ENCODE peak calls at places on chromosome 2, in nine cellular contexts. P is fibroblast of pulmonary artery; O is Calu3; X is adrenal gland; H is astrocyte of the spinal cord; F is A549; S is esophagus squamous epithelium; I is mesothelial cell of epicardium; G is CD8-positive, alpha-beta T cell. B is an unnamed sample.

GRCh38 chr2:118474151-118474561 is 373.3 kb downstream of the EN1 start:
- DNase-seq in P (no peak), I (no peak), F (no peak), X (no peak), O (no peak), S (no peak), H (no peak), G (no peak), B (no peak)

GRCh38 chr2:151525872-151526271 is 116.2 kb downstream of the RIF1 start:
- DNase-seq in F (no peak), S (no peak), H (no peak), X (no peak), I (no peak), O (no peak), G (no peak), P (no peak), B (no peak)

GRCh38 chr2:176639016-176639343 is 369.7 kb downstream of the MTX2 start:
- DNase-seq in H (no peak), F (no peak), O (no peak), I (no peak), S (no peak), X (no peak), G (no peak), P (no peak), B (no peak)

GRCh38 chr2:45780541-45781463 is 129.3 kb downstream of the PRKCE start:
- DNase-seq in F (no peak), G (no peak), H (no peak), S (no peak), O (no peak), P (no peak), I (no peak), X (no peak), B (no peak)

GRCh38 chr2:168181825-168182224 is 65.6 kb downstream of the STK39 start:
- DNase-seq in I (no peak), X (no peak), O (no peak), F (no peak), P (no peak), S (no peak), G (no peak), H (no peak), B (no peak)

GRCh38 chr2:241010531-241011295 is 12.3 kb downstream of the SNED1 start:
- DNase-seq in P (no peak), I (no peak), X (no peak), O (no peak), F (no peak), S (no peak), G (no peak), H (no peak), B (no peak)

GRCh38 chr2:99488999-99489757 is 639 bp downstream of the REV1 start:
- DNase-seq in F (peak), S (no peak), H (peak), G (peak), O (peak), I (peak), X (peak), P (peak), B (peak)

GRCh38 chr2:44087037-44087713 is 81.5 kb upstream of the PPM1B start:
- DNase-seq in X (peak), O (peak), P (peak), G (peak), H (peak), I (peak), S (peak), F (peak), B (peak)

GRCh38 chr2:197777823-197778407 is 7.2 kb downstream of the BOLL start:
- DNase-seq in H (peak), G (no peak), S (no peak), I (no peak), P (peak), O (peak), X (no peak), F (peak), B (peak)

GRCh38 chr2:237156131-237156856 is 70.6 kb downstream of the COPS8 start:
- DNase-seq in F (no peak), S (no peak), I (no peak), G (no peak), P (peak), H (peak), O (no peak), X (peak), B (peak)

GRCh38 chr2:66565291-66565690 is 130.4 kb downstream of the MEIS1 start:
- DNase-seq in O (no peak), I (no peak), P (no peak), S (no peak), F (no peak), H (no peak), G (no peak), X (no peak), B (no peak)

DNA sequence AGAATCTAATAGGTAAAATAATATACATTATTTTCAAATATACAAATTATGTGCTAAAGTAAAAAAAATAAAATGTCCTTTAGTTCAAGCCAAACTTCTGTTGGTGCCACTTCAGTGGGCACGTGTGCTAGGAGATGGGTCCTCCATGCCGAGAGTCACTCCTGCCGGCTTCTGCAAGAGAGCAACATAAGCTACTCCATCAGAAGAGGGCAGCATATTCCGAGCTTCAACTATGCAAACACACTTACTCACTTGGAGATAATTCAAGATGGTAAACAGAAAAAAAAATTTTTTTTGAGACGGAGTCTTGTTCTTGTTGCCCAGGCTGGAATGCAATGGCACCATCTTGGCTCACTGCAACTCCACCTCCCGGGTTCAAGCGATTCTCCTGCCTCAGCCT is 24.4 kb downstream of the CNOT11 start:
- DNase-seq in S (no peak), G (no peak), H (peak), I (no peak), O (peak), X (no peak), P (peak), F (peak), B (peak)
- TF ChIP-seq CTCF in S (peak), G (no peak), H (peak), I (no peak), O (no peak), X (no peak), P (no peak), F (peak), B (no peak)

GRCh38 chr2:62704654-62705006 is 883 bp upstream of the EHBP1 start:
- DNase-seq in P (no peak), I (no peak), O (no peak), H (no peak), S (no peak), X (no peak), G (no peak), F (no peak), B (no peak)

GRCh38 chr2:62706721-62707516 is 1.4 kb downstream of the EHBP1 start:
- DNase-seq in H (no peak), F (no peak), S (no peak), O (no peak), I (no peak), G (no peak), P (no peak), X (no peak), B (no peak)

GRCh38 chr2:62708751-62709150 is 3.2 kb downstream of the EHBP1 start:
- DNase-seq in I (no peak), H (no peak), O (no peak), X (no peak), S (no peak), F (no peak), P (no peak), G (no peak), B (no peak)

GRCh38 chr2:62705007-62705829 is at the start of gene EHBP1:
- DNase-seq in H (peak), G (peak), F (peak), S (peak), O (peak), I (peak), P (peak), X (peak), B (peak)

DNA sequence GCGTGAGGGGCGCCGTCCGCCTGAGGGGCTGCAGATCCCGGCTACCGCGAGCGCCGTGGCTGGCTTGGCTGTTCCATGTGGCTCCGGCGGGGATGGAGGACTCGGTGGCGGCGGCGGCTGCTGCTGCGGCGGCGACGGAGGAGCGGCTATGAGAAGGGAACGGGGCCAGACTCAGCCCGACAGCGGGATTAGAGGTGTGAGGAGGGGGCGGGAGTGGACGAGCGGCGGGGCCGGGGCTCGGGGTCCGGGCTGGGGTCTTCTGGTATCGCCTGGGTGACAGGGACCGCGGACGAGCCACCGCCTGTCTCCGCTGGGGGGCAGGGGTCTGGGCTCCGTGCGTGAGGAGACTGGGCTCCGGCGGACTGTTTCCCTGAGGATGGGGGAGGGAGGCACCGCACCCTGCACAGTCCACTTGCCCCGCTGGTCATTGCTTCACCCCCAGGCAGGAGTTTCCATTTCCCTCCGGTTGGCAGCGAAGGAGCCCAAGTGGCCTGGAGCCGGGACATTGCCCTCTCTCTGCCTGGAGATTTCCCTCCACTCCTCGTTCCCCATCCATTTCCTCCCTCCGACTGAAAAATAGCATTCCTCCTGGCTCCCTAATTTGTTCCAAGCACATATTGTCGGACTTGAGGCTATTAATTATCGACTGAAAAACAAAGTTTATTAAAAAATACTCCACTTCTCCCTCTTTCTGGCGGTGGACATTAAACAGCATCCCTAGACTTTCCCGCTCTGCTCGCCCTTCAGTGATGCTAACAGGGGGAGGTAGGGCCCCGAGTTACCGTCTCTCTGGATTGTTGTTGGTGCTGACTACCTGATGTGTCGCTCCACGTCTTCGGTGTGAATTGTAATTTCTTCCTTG is 577 bp downstream of the EHBP1 start:
- DNase-seq in I (peak), H (peak), O (peak), F (peak), P (peak), X (peak), S (no peak), G (no peak), B (peak)
- TF ChIP-seq CTCF in I (peak), H (peak), O (peak), F (peak), P (peak), X (peak), S (no peak), G (peak), B (peak)

DNA sequence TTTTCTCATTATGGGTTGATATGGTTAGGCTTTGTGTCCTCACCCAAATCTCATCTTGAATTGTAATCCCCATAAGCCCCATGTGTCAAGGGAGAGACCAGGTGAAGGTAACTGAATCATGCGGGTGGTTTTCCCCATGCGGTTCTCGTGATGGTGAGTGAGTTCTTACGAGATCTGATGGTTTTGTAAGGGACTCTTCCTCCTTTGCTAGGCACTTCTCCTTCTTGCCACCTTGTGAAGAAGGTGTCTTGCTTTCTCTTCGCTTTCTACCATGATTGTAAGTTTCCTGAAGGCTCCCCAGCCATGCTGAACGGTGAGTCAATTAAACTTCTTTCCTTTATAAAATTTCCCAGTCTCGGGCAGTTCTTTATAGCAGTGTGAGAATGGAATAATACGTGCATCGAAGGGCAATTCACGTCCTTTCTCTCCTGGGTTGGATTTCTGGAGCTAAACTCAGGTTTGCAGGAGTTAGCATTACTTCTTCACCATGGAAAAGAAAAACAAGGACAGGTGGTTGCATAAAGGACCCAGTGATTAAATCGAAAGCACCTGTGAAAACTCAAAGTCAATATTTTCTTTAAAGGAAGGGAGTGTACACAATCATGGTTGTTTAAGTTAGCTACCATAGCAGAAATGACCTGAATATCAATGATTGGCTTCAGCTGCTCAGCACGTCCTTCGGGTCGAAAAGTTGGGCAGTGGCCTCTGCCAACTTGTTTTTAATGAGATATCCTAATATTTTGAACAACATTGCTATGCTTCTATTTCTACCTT is 54.1 kb downstream of the CDC42EP3 start:
- DNase-seq in P (no peak), X (no peak), F (no peak), I (no peak), G (no peak), S (no peak), H (no peak), O (no peak), B (no peak)
- TF ChIP-seq CTCF in P (no peak), X (no peak), F (no peak), I (no peak), G (no peak), S (no peak), H (no peak), O (no peak), B (no peak)

DNA sequence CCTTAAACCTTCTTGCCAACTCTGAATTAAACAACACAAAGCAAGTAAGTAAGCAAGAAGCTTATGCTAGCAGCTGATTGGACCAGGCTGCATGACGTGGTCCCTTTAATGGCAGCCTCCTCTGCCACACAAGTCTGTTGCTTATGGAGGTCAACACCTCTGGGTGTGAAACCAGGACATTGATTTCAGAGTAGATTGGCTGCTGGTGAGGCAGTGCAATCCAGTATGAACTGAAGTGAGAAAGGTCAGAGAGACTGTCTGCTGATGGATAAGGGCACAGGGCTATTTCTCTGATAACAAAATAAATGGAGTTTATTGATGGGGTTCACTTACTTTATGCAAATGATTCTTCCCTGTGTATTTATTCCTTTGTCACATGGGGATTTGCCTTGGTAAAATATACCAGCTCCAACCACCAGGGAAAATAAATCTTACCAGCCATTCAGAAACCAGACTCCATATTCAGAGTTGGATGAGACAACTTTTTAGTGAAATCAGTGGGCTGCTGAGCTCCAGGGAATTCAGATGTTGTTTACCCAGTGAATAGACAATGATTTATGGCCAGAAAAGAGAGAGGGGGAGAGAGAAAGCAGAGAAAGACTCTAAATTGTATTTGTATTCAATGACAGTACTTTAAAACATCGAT is 112.3 kb upstream of the NCKAP5 start:
- DNase-seq in P (no peak), X (no peak), O (no peak), H (no peak), I (no peak), S (no peak), F (no peak), G (no peak), B (no peak)
- TF ChIP-seq CTCF in P (no peak), X (no peak), O (no peak), H (no peak), I (peak), S (no peak), F (no peak), G (no peak), B (no peak)

GRCh38 chr2:32228181-32228580 is 36.5 kb downstream of the NLRC4 start:
- DNase-seq in P (no peak), F (no peak), H (no peak), G (no peak), X (no peak), I (no peak), S (no peak), O (no peak), B (no peak)
- TF ChIP-seq CTCF in P (no peak), F (no peak), H (no peak), G (no peak), X (no peak), I (no peak), S (no peak), O (no peak), B (no peak)

GRCh38 chr2:235191486-235191885 is 239.7 kb downstream of the SH3BP4 start:
- DNase-seq in X (no peak), F (no peak), G (no peak), S (no peak), P (no peak), O (no peak), I (no peak), H (no peak), B (no peak)
- TF ChIP-seq CTCF in X (no peak), F (no peak), G (no peak), S (no peak), P (no peak), O (no peak), I (no peak), H (no peak), B (no peak)

GRCh38 chr2:223697921-223698645 is 95.9 kb upstream of the SCG2 start:
- DNase-seq in S (no peak), F (no peak), O (peak), X (no peak), P (no peak), I (no peak), G (no peak), H (peak), B (peak)
- TF ChIP-seq CTCF in S (no peak), F (no peak), O (peak), X (no peak), P (no peak), I (no peak), G (no peak), H (no peak), B (no peak)

GRCh38 chr2:133146893-133147292 is 421.4 kb downstream of the NCKAP5 start:
- DNase-seq in G (no peak), I (no peak), H (no peak), O (no peak), P (peak), S (no peak), X (no peak), F (no peak), B (no peak)
- TF ChIP-seq CTCF in G (no peak), I (no peak), H (no peak), O (no peak), P (no peak), S (no peak), X (no peak), F (no peak), B (no peak)

GRCh38 chr2:138652378-138652777 is 127.8 kb downstream of the NXPH2 start:
- DNase-seq in G (no peak), I (no peak), F (no peak), H (no peak), O (peak), P (no peak), S (no peak), X (no peak), B (no peak)

GRCh38 chr2:138658187-138658894 is 121.8 kb downstream of the NXPH2 start:
- DNase-seq in X (no peak), I (no peak), H (no peak), P (no peak), O (no peak), F (no peak), G (no peak), S (no peak), B (no peak)
- TF ChIP-seq CTCF in X (no peak), I (no peak), H (no peak), P (no peak), O (no peak), F (no peak), G (no peak), S (no peak), B (no peak)

B was measured in endothelial cell of umbilical vein.